ENCODE peak calls at places on chromosomes 7 and 10, in eight cellular contexts. One of them, this sample, is unnamed.

GRCh38 chr10:35236739-35237138 is 99.6 kb upstream of the CCNY start:
- DNase-seq in lower leg skin: no peak
- DNase-seq in adrenal gland: no peak
- DNase-seq in chondrocyte: no peak
- DNase-seq in fibroblast of lung: peak; percentile 37
- DNase-seq in esophagus muscularis mucosa: no peak
- DNase-seq in activated CD8-positive, alpha-beta T cell treated with anti-CD3 and anti-CD28 coated beads for 36 hours: no peak
- DNase-seq in thoracic aorta: no peak
- DNase-seq in this sample: no peak

GRCh38 chr7:27579565-27579964 is 83.1 kb downstream of the HIBADH start:
- DNase-seq in lower leg skin: no peak
- DNase-seq in adrenal gland: no peak
- DNase-seq in chondrocyte: no peak
- DNase-seq in fibroblast of lung: no peak
- DNase-seq in esophagus muscularis mucosa: no peak
- DNase-seq in activated CD8-positive, alpha-beta T cell treated with anti-CD3 and anti-CD28 coated beads for 36 hours: no peak
- DNase-seq in thoracic aorta: no peak
- DNase-seq in this sample: no peak

GRCh38 chr10:29446327-29446726 is 157.5 kb downstream of the LYZL1 start:
- DNase-seq in lower leg skin: no peak
- DNase-seq in adrenal gland: no peak
- DNase-seq in chondrocyte: no peak
- DNase-seq in fibroblast of lung: peak; percentile 55
- DNase-seq in esophagus muscularis mucosa: no peak
- DNase-seq in activated CD8-positive, alpha-beta T cell treated with anti-CD3 and anti-CD28 coated beads for 36 hours: no peak
- DNase-seq in thoracic aorta: no peak
- DNase-seq in this sample: no peak

GRCh38 chr10:36224431-36224985 is 582.4 kb upstream of the FZD8 start:
- DNase-seq in lower leg skin: no peak
- DNase-seq in adrenal gland: no peak
- DNase-seq in chondrocyte: no peak
- DNase-seq in fibroblast of lung: peak; percentile 14
- DNase-seq in esophagus muscularis mucosa: no peak
- DNase-seq in activated CD8-positive, alpha-beta T cell treated with anti-CD3 and anti-CD28 coated beads for 36 hours: no peak
- DNase-seq in thoracic aorta: no peak
- DNase-seq in this sample: no peak

GRCh38 chr7:48637382-48637781 is 287.0 kb upstream of the CDC14C start:
- DNase-seq in lower leg skin: no peak
- DNase-seq in adrenal gland: no peak
- DNase-seq in chondrocyte: no peak
- DNase-seq in fibroblast of lung: peak; percentile 2
- DNase-seq in esophagus muscularis mucosa: no peak
- DNase-seq in activated CD8-positive, alpha-beta T cell treated with anti-CD3 and anti-CD28 coated beads for 36 hours: no peak
- DNase-seq in thoracic aorta: no peak
- DNase-seq in this sample: no peak

GRCh38 chr10:116403740-116404250 is 23.9 kb upstream of the PNLIPRP3 start:
- DNase-seq in lower leg skin: no peak
- DNase-seq in adrenal gland: no peak
- DNase-seq in chondrocyte: no peak
- DNase-seq in fibroblast of lung: no peak
- DNase-seq in esophagus muscularis mucosa: no peak
- DNase-seq in activated CD8-positive, alpha-beta T cell treated with anti-CD3 and anti-CD28 coated beads for 36 hours: no peak
- DNase-seq in thoracic aorta: no peak
- DNase-seq in this sample: no peak

GRCh38 chr7:90211391-90212148 is at the start of gene STEAP2:
- DNase-seq in lower leg skin: peak; percentile 96
- DNase-seq in adrenal gland: peak; percentile 83
- DNase-seq in chondrocyte: peak; percentile 88
- DNase-seq in fibroblast of lung: peak; percentile 92
- DNase-seq in esophagus muscularis mucosa: peak; percentile 96
- DNase-seq in activated CD8-positive, alpha-beta T cell treated with anti-CD3 and anti-CD28 coated beads for 36 hours: peak; percentile 39
- DNase-seq in thoracic aorta: peak; percentile 57
- DNase-seq in this sample: peak; percentile 76

GRCh38 chr7:108415821-108416536 is 40.3 kb downstream of the NRCAM start:
- DNase-seq in lower leg skin: no peak
- DNase-seq in adrenal gland: peak; percentile 59
- DNase-seq in chondrocyte: no peak
- DNase-seq in fibroblast of lung: peak; percentile 47
- DNase-seq in esophagus muscularis mucosa: no peak
- DNase-seq in activated CD8-positive, alpha-beta T cell treated with anti-CD3 and anti-CD28 coated beads for 36 hours: peak; percentile 65
- DNase-seq in thoracic aorta: no peak
- DNase-seq in this sample: no peak

GRCh38 chr10:62640386-62640785 is 164.1 kb upstream of the ADO start:
- DNase-seq in lower leg skin: no peak
- DNase-seq in adrenal gland: no peak
- DNase-seq in chondrocyte: no peak
- DNase-seq in fibroblast of lung: no peak
- DNase-seq in esophagus muscularis mucosa: no peak
- DNase-seq in activated CD8-positive, alpha-beta T cell treated with anti-CD3 and anti-CD28 coated beads for 36 hours: no peak
- DNase-seq in thoracic aorta: no peak
- DNase-seq in this sample: no peak

GRCh38 chr7:2175514-2175913 is 57.2 kb downstream of the MAD1L1 start:
- DNase-seq in lower leg skin: no peak
- DNase-seq in adrenal gland: no peak
- DNase-seq in chondrocyte: no peak
- DNase-seq in fibroblast of lung: peak; percentile 96
- DNase-seq in esophagus muscularis mucosa: no peak
- DNase-seq in activated CD8-positive, alpha-beta T cell treated with anti-CD3 and anti-CD28 coated beads for 36 hours: no peak
- DNase-seq in thoracic aorta: no peak
- DNase-seq in this sample: no peak

GRCh38 chr7:113936982-113937381 is 18.2 kb upstream of the PPP1R3A start:
- DNase-seq in lower leg skin: no peak
- DNase-seq in adrenal gland: no peak
- DNase-seq in chondrocyte: no peak
- DNase-seq in fibroblast of lung: no peak
- DNase-seq in esophagus muscularis mucosa: no peak
- DNase-seq in activated CD8-positive, alpha-beta T cell treated with anti-CD3 and anti-CD28 coated beads for 36 hours: no peak
- DNase-seq in thoracic aorta: no peak
- DNase-seq in this sample: no peak

GRCh38 chr10:29135318-29135717 is 153.6 kb upstream of the LYZL1 start:
- DNase-seq in lower leg skin: no peak
- DNase-seq in adrenal gland: no peak
- DNase-seq in chondrocyte: no peak
- DNase-seq in fibroblast of lung: no peak
- DNase-seq in esophagus muscularis mucosa: no peak
- DNase-seq in activated CD8-positive, alpha-beta T cell treated with anti-CD3 and anti-CD28 coated beads for 36 hours: no peak
- DNase-seq in thoracic aorta: no peak
- DNase-seq in this sample: no peak

GRCh38 chr7:92988051-92988450 is 129.7 kb downstream of the SAMD9 start:
- DNase-seq in lower leg skin: no peak
- DNase-seq in adrenal gland: peak; percentile 20
- DNase-seq in chondrocyte: no peak
- DNase-seq in fibroblast of lung: peak; percentile 69
- DNase-seq in esophagus muscularis mucosa: no peak
- DNase-seq in activated CD8-positive, alpha-beta T cell treated with anti-CD3 and anti-CD28 coated beads for 36 hours: no peak
- DNase-seq in thoracic aorta: no peak
- DNase-seq in this sample: no peak

GRCh38 chr7:5282464-5283316 is at the start of gene SLC29A4:
- DNase-seq in lower leg skin: no peak
- DNase-seq in adrenal gland: peak; percentile 65
- DNase-seq in chondrocyte: no peak
- DNase-seq in fibroblast of lung: peak; percentile 46
- DNase-seq in esophagus muscularis mucosa: no peak
- DNase-seq in activated CD8-positive, alpha-beta T cell treated with anti-CD3 and anti-CD28 coated beads for 36 hours: peak; percentile 22
- DNase-seq in thoracic aorta: no peak
- DNase-seq in this sample: peak; percentile 51

GRCh38 chr7:70298780-70299446 is 700.6 kb downstream of the AUTS2 start:
- DNase-seq in lower leg skin: no peak
- DNase-seq in adrenal gland: no peak
- DNase-seq in chondrocyte: no peak
- DNase-seq in fibroblast of lung: no peak
- DNase-seq in esophagus muscularis mucosa: no peak
- DNase-seq in activated CD8-positive, alpha-beta T cell treated with anti-CD3 and anti-CD28 coated beads for 36 hours: no peak
- DNase-seq in thoracic aorta: no peak
- DNase-seq in this sample: no peak

GRCh38 chr7:51082096-51082840 is 234.3 kb downstream of the COBL start:
- DNase-seq in lower leg skin: peak; percentile 74
- DNase-seq in adrenal gland: no peak
- DNase-seq in chondrocyte: no peak
- DNase-seq in fibroblast of lung: no peak
- DNase-seq in esophagus muscularis mucosa: peak; percentile 66
- DNase-seq in activated CD8-positive, alpha-beta T cell treated with anti-CD3 and anti-CD28 coated beads for 36 hours: no peak
- DNase-seq in thoracic aorta: no peak
- DNase-seq in this sample: no peak

GRCh38 chr10:12130237-12130872 is 878 bp downstream of the SEC61A2 start:
- DNase-seq in lower leg skin: no peak
- DNase-seq in adrenal gland: peak; percentile 22
- DNase-seq in chondrocyte: no peak
- DNase-seq in fibroblast of lung: peak; percentile 69
- DNase-seq in esophagus muscularis mucosa: no peak
- DNase-seq in activated CD8-positive, alpha-beta T cell treated with anti-CD3 and anti-CD28 coated beads for 36 hours: peak; percentile 69
- DNase-seq in thoracic aorta: no peak
- DNase-seq in this sample: no peak

GRCh38 chr10:71575934-71576801 is 143.4 kb downstream of the C10orf105 start:
- DNase-seq in lower leg skin: no peak
- DNase-seq in adrenal gland: no peak
- DNase-seq in chondrocyte: no peak
- DNase-seq in fibroblast of lung: no peak
- DNase-seq in esophagus muscularis mucosa: no peak
- DNase-seq in activated CD8-positive, alpha-beta T cell treated with anti-CD3 and anti-CD28 coated beads for 36 hours: no peak
- DNase-seq in thoracic aorta: no peak
- DNase-seq in this sample: no peak

GRCh38 chr10:18043148-18043547 is 91.4 kb downstream of the SLC39A12 start:
- DNase-seq in lower leg skin: no peak
- DNase-seq in adrenal gland: no peak
- DNase-seq in chondrocyte: no peak
- DNase-seq in fibroblast of lung: peak; percentile 80
- DNase-seq in esophagus muscularis mucosa: no peak
- DNase-seq in activated CD8-positive, alpha-beta T cell treated with anti-CD3 and anti-CD28 coated beads for 36 hours: no peak
- DNase-seq in thoracic aorta: no peak
- DNase-seq in this sample: no peak

GRCh38 chr7:7521259-7521658 is 14.4 kb downstream of the COL28A1 start:
- DNase-seq in lower leg skin: no peak
- DNase-seq in adrenal gland: no peak
- DNase-seq in chondrocyte: no peak
- DNase-seq in fibroblast of lung: no peak
- DNase-seq in esophagus muscularis mucosa: no peak
- DNase-seq in activated CD8-positive, alpha-beta T cell treated with anti-CD3 and anti-CD28 coated beads for 36 hours: peak; percentile 15
- DNase-seq in thoracic aorta: no peak
- DNase-seq in this sample: no peak

GRCh38 chr7:149067869-149068268 is 22.6 kb downstream of the ZNF786 start:
- DNase-seq in lower leg skin: no peak
- DNase-seq in adrenal gland: no peak
- DNase-seq in chondrocyte: no peak
- DNase-seq in fibroblast of lung: no peak
- DNase-seq in esophagus muscularis mucosa: no peak
- DNase-seq in activated CD8-positive, alpha-beta T cell treated with anti-CD3 and anti-CD28 coated beads for 36 hours: peak; percentile 36
- DNase-seq in thoracic aorta: no peak
- DNase-seq in this sample: no peak

GRCh38 chr7:98249106-98249505 is 2.9 kb downstream of the TECPR1 start:
- DNase-seq in lower leg skin: no peak
- DNase-seq in adrenal gland: no peak
- DNase-seq in chondrocyte: no peak
- DNase-seq in fibroblast of lung: no peak
- DNase-seq in esophagus muscularis mucosa: no peak
- DNase-seq in activated CD8-positive, alpha-beta T cell treated with anti-CD3 and anti-CD28 coated beads for 36 hours: no peak
- DNase-seq in thoracic aorta: no peak
- DNase-seq in this sample: no peak

GRCh38 chr7:156942708-156943090 is 6.8 kb upstream of the NOM1 start:
- DNase-seq in lower leg skin: no peak
- DNase-seq in adrenal gland: no peak
- DNase-seq in chondrocyte: no peak
- DNase-seq in fibroblast of lung: no peak
- DNase-seq in esophagus muscularis mucosa: no peak
- DNase-seq in activated CD8-positive, alpha-beta T cell treated with anti-CD3 and anti-CD28 coated beads for 36 hours: peak; percentile 44
- DNase-seq in thoracic aorta: no peak
- DNase-seq in this sample: no peak

GRCh38 chr7:153886506-153887391 is 165.4 kb upstream of the DPP6 start:
- DNase-seq in lower leg skin: no peak
- DNase-seq in adrenal gland: peak; percentile 17
- DNase-seq in chondrocyte: peak; percentile 88
- DNase-seq in fibroblast of lung: no peak
- DNase-seq in esophagus muscularis mucosa: no peak
- DNase-seq in activated CD8-positive, alpha-beta T cell treated with anti-CD3 and anti-CD28 coated beads for 36 hours: no peak
- DNase-seq in thoracic aorta: no peak
- DNase-seq in this sample: no peak
- TF ChIP-seq CTCF in lower leg skin: no peak
- TF ChIP-seq CTCF in adrenal gland: no peak
- TF ChIP-seq CTCF in chondrocyte: no peak
- TF ChIP-seq CTCF in fibroblast of lung: no peak
- TF ChIP-seq CTCF in esophagus muscularis mucosa: peak; percentile 33
- TF ChIP-seq CTCF in activated CD8-positive, alpha-beta T cell treated with anti-CD3 and anti-CD28 coated beads for 36 hours: no peak
- TF ChIP-seq CTCF in thoracic aorta: no peak
- TF ChIP-seq CTCF in this sample: no peak

GRCh38 chr7:116792813-116793212 is 69.6 kb upstream of the CAPZA2 start:
- DNase-seq in lower leg skin: no peak
- DNase-seq in adrenal gland: no peak
- DNase-seq in chondrocyte: no peak
- DNase-seq in fibroblast of lung: no peak
- DNase-seq in esophagus muscularis mucosa: no peak
- DNase-seq in activated CD8-positive, alpha-beta T cell treated with anti-CD3 and anti-CD28 coated beads for 36 hours: no peak
- DNase-seq in thoracic aorta: no peak
- DNase-seq in this sample: no peak
- TF ChIP-seq CTCF in lower leg skin: no peak
- TF ChIP-seq CTCF in adrenal gland: no peak
- TF ChIP-seq CTCF in chondrocyte: no peak
- TF ChIP-seq CTCF in fibroblast of lung: no peak
- TF ChIP-seq CTCF in esophagus muscularis mucosa: no peak
- TF ChIP-seq CTCF in activated CD8-positive, alpha-beta T cell treated with anti-CD3 and anti-CD28 coated beads for 36 hours: no peak
- TF ChIP-seq CTCF in thoracic aorta: no peak
- TF ChIP-seq CTCF in this sample: no peak

GRCh38 chr7:135160098-135160857 is 10.2 kb downstream of the CYREN start:
- DNase-seq in lower leg skin: no peak
- DNase-seq in adrenal gland: no peak
- DNase-seq in chondrocyte: no peak
- DNase-seq in fibroblast of lung: peak; percentile 55
- DNase-seq in esophagus muscularis mucosa: no peak
- DNase-seq in activated CD8-positive, alpha-beta T cell treated with anti-CD3 and anti-CD28 coated beads for 36 hours: no peak
- DNase-seq in thoracic aorta: no peak
- DNase-seq in this sample: no peak

GRCh38 chr7:135159359-135160087 is 11.0 kb downstream of the CYREN start:
- DNase-seq in lower leg skin: no peak
- DNase-seq in adrenal gland: no peak
- DNase-seq in chondrocyte: no peak
- DNase-seq in fibroblast of lung: no peak
- DNase-seq in esophagus muscularis mucosa: no peak
- DNase-seq in activated CD8-positive, alpha-beta T cell treated with anti-CD3 and anti-CD28 coated beads for 36 hours: no peak
- DNase-seq in thoracic aorta: no peak
- DNase-seq in this sample: no peak

GRCh38 chr7:135162382-135163001 is 8.0 kb downstream of the CYREN start:
- DNase-seq in lower leg skin: no peak
- DNase-seq in adrenal gland: no peak
- DNase-seq in chondrocyte: no peak
- DNase-seq in fibroblast of lung: no peak
- DNase-seq in esophagus muscularis mucosa: no peak
- DNase-seq in activated CD8-positive, alpha-beta T cell treated with anti-CD3 and anti-CD28 coated beads for 36 hours: no peak
- DNase-seq in thoracic aorta: no peak
- DNase-seq in this sample: no peak

GRCh38 chr7:135160858-135161653 is 9.5 kb downstream of the CYREN start:
- DNase-seq in lower leg skin: no peak
- DNase-seq in adrenal gland: no peak
- DNase-seq in chondrocyte: no peak
- DNase-seq in fibroblast of lung: no peak
- DNase-seq in esophagus muscularis mucosa: no peak
- DNase-seq in activated CD8-positive, alpha-beta T cell treated with anti-CD3 and anti-CD28 coated beads for 36 hours: no peak
- DNase-seq in thoracic aorta: no peak
- DNase-seq in this sample: no peak

GRCh38 chr7:135161669-135162068 is 8.8 kb downstream of the CYREN start:
- DNase-seq in lower leg skin: no peak
- DNase-seq in adrenal gland: no peak
- DNase-seq in chondrocyte: no peak
- DNase-seq in fibroblast of lung: no peak
- DNase-seq in esophagus muscularis mucosa: no peak
- DNase-seq in activated CD8-positive, alpha-beta T cell treated with anti-CD3 and anti-CD28 coated beads for 36 hours: no peak
- DNase-seq in thoracic aorta: no peak
- DNase-seq in this sample: no peak
- TF ChIP-seq CTCF in lower leg skin: no peak
- TF ChIP-seq CTCF in adrenal gland: no peak
- TF ChIP-seq CTCF in chondrocyte: no peak
- TF ChIP-seq CTCF in fibroblast of lung: no peak
- TF ChIP-seq CTCF in esophagus muscularis mucosa: no peak
- TF ChIP-seq CTCF in activated CD8-positive, alpha-beta T cell treated with anti-CD3 and anti-CD28 coated beads for 36 hours: no peak
- TF ChIP-seq CTCF in thoracic aorta: no peak
- TF ChIP-seq CTCF in this sample: no peak

GRCh38 chr7:77910124-77910523 is 111.6 kb downstream of the PHTF2 start:
- DNase-seq in lower leg skin: no peak
- DNase-seq in adrenal gland: no peak
- DNase-seq in chondrocyte: no peak
- DNase-seq in fibroblast of lung: no peak
- DNase-seq in esophagus muscularis mucosa: no peak
- DNase-seq in activated CD8-positive, alpha-beta T cell treated with anti-CD3 and anti-CD28 coated beads for 36 hours: no peak
- DNase-seq in thoracic aorta: no peak
- DNase-seq in this sample: no peak
- TF ChIP-seq CTCF in lower leg skin: no peak
- TF ChIP-seq CTCF in adrenal gland: no peak
- TF ChIP-seq CTCF in chondrocyte: peak; percentile 35
- TF ChIP-seq CTCF in fibroblast of lung: peak; percentile 11
- TF ChIP-seq CTCF in esophagus muscularis mucosa: no peak
- TF ChIP-seq CTCF in activated CD8-positive, alpha-beta T cell treated with anti-CD3 and anti-CD28 coated beads for 36 hours: no peak
- TF ChIP-seq CTCF in thoracic aorta: no peak
- TF ChIP-seq CTCF in this sample: no peak

This sample was measured in mesothelial cell of epicardium.